ENCODE peak calls at places on chromosomes 2 and 18, in four cellular contexts. One of them, this sample, is unnamed.

GRCh38 chr2:166802475-166802874 is 85.8 kb upstream of the XIRP2 start:
- DNase-seq in GDM1: no peak
- DNase-seq in GM12878: no peak
- DNase-seq in globus pallidus: no peak
- DNase-seq in this sample: no peak

GRCh38 chr2:201199847-201200246 is 16.9 kb downstream of the CASP10 start:
- DNase-seq in GDM1: no peak
- DNase-seq in GM12878: no peak
- DNase-seq in globus pallidus: no peak
- DNase-seq in this sample: no peak

GRCh38 chr2:136117391-136117841 is 533 bp downstream of the CXCR4 start:
- DNase-seq in GDM1: peak
- DNase-seq in GM12878: no peak
- DNase-seq in globus pallidus: peak
- DNase-seq in this sample: no peak

GRCh38 chr2:193847140-193847539 is 1652.4 kb upstream of the TMEFF2 start:
- DNase-seq in GDM1: no peak
- DNase-seq in GM12878: no peak
- DNase-seq in globus pallidus: no peak
- DNase-seq in this sample: no peak

GRCh38 chr2:213251618-213252017 is 32.6 kb upstream of the SPAG16 start:
- DNase-seq in GDM1: no peak
- DNase-seq in GM12878: no peak
- DNase-seq in globus pallidus: peak
- DNase-seq in this sample: no peak

GRCh38 chr2:28810384-28811285 is at the start of gene SPDYA:
- DNase-seq in GDM1: no peak
- DNase-seq in GM12878: no peak
- DNase-seq in globus pallidus: peak
- DNase-seq in this sample: peak

GRCh38 chr2:207330912-207331311 is 165.2 kb upstream of the KLF7 start:
- DNase-seq in GDM1: no peak
- DNase-seq in GM12878: peak
- DNase-seq in globus pallidus: no peak
- DNase-seq in this sample: peak

GRCh38 chr2:111116016-111116746 is 4.5 kb upstream of the BCL2L11 start:
- DNase-seq in GDM1: no peak
- DNase-seq in GM12878: peak
- DNase-seq in globus pallidus: no peak
- DNase-seq in this sample: peak

GRCh38 chr2:136238552-136239346 is 120.8 kb upstream of the CXCR4 start:
- DNase-seq in GDM1: peak
- DNase-seq in GM12878: peak
- DNase-seq in globus pallidus: peak
- DNase-seq in this sample: peak

GRCh38 chr2:144140896-144141295 is 379.0 kb downstream of the ZEB2 start:
- DNase-seq in GDM1: no peak
- DNase-seq in GM12878: no peak
- DNase-seq in globus pallidus: no peak
- DNase-seq in this sample: no peak

GRCh38 chr2:231613655-231614558 is 21.2 kb downstream of the TEX44 start:
- DNase-seq in GDM1: peak
- DNase-seq in GM12878: peak
- DNase-seq in globus pallidus: peak
- DNase-seq in this sample: peak

GRCh38 chr2:147433822-147434221 is 411.0 kb upstream of the ACVR2A start:
- DNase-seq in GDM1: no peak
- DNase-seq in GM12878: no peak
- DNase-seq in globus pallidus: no peak
- DNase-seq in this sample: no peak

GRCh38 chr2:158717366-158718195 is 77.5 kb upstream of the DAPL1 start:
- DNase-seq in GDM1: no peak
- DNase-seq in GM12878: no peak
- DNase-seq in globus pallidus: no peak
- DNase-seq in this sample: no peak

GRCh38 chr2:238155051-238155760 is 3.6 kb upstream of the ERFE start:
- DNase-seq in GDM1: no peak
- DNase-seq in GM12878: no peak
- DNase-seq in globus pallidus: no peak
- DNase-seq in this sample: no peak

GRCh38 chr18:12837747-12838146 is 46.3 kb downstream of the PTPN2 start:
- DNase-seq in GDM1: no peak
- DNase-seq in GM12878: no peak
- DNase-seq in globus pallidus: no peak
- DNase-seq in this sample: no peak

GRCh38 chr2:31568585-31569201 is 12.0 kb downstream of the SRD5A2 start:
- DNase-seq in GDM1: no peak
- DNase-seq in GM12878: no peak
- DNase-seq in globus pallidus: no peak
- DNase-seq in this sample: no peak

GRCh38 chr2:188902906-188903305 is 71.3 kb upstream of the COL3A1 start:
- DNase-seq in GDM1: no peak
- DNase-seq in GM12878: no peak
- DNase-seq in globus pallidus: no peak
- DNase-seq in this sample: no peak

GRCh38 chr18:66931010-66931409 is 327.1 kb upstream of the CDH19 start:
- DNase-seq in GDM1: no peak
- DNase-seq in GM12878: no peak
- DNase-seq in globus pallidus: no peak
- DNase-seq in this sample: no peak

GRCh38 chr2:38808677-38809076 is 30.7 kb downstream of the GEMIN6 start:
- DNase-seq in GDM1: no peak
- DNase-seq in GM12878: no peak
- DNase-seq in globus pallidus: no peak
- DNase-seq in this sample: no peak

GRCh38 chr2:231714639-231715498 is 6.5 kb downstream of the PTMA start:
- DNase-seq in GDM1: peak
- DNase-seq in GM12878: peak
- DNase-seq in globus pallidus: peak
- DNase-seq in this sample: peak

GRCh38 chr18:30280861-30281470 is 761.6 kb downstream of the DSC3 start:
- DNase-seq in GDM1: no peak
- DNase-seq in GM12878: no peak
- DNase-seq in globus pallidus: peak
- DNase-seq in this sample: no peak

GRCh38 chr2:233446616-233447305 is 92.5 kb downstream of the DGKD start:
- DNase-seq in GDM1: no peak
- DNase-seq in GM12878: no peak
- DNase-seq in globus pallidus: no peak
- DNase-seq in this sample: no peak

GRCh38 chr2:42092084-42092996 is 44.5 kb downstream of the PKDCC start:
- DNase-seq in GDM1: no peak
- DNase-seq in GM12878: no peak
- DNase-seq in globus pallidus: peak
- DNase-seq in this sample: no peak

GRCh38 chr2:217206326-217206725 is 346.5 kb upstream of the TNP1 start:
- DNase-seq in GDM1: no peak
- DNase-seq in GM12878: no peak
- DNase-seq in globus pallidus: no peak
- DNase-seq in this sample: no peak

GRCh38 chr18:8933714-8934284 is 168.7 kb upstream of the NDUFV2 start:
- DNase-seq in GDM1: no peak
- DNase-seq in GM12878: no peak
- DNase-seq in globus pallidus: no peak
- DNase-seq in this sample: no peak

GRCh38 chr2:18435425-18436037 is 124.9 kb downstream of the RDH14 start:
- DNase-seq in GDM1: no peak
- DNase-seq in GM12878: no peak
- DNase-seq in globus pallidus: peak
- DNase-seq in this sample: peak

GRCh38 chr2:7427293-7428060 is 510.3 kb downstream of the RNF144A start:
- DNase-seq in GDM1: peak
- DNase-seq in GM12878: peak
- DNase-seq in globus pallidus: peak
- DNase-seq in this sample: peak

GRCh38 chr2:172640389-172640788 is 84.5 kb downstream of the PDK1 start:
- DNase-seq in GDM1: no peak
- DNase-seq in GM12878: no peak
- DNase-seq in globus pallidus: no peak
- DNase-seq in this sample: no peak

GRCh38 chr2:145753209-145753608 is 1233.3 kb upstream of the ZEB2 start:
- DNase-seq in GDM1: no peak
- DNase-seq in GM12878: no peak
- DNase-seq in globus pallidus: no peak
- DNase-seq in this sample: no peak